ENCODE peak calls at places on chromosomes 13 and 19, in five cellular contexts. S, I, M, Z and J are unnamed samples.

GRCh38 chr19:6108721-6109633 is 1.3 kb downstream of the RFX2 start:
- DNase-seq in S (no peak), I (no peak), M (peak; percentile 63), Z (peak; percentile 61), J (peak; percentile 59)

GRCh38 chr13:38735655-38736440 is 49.0 kb downstream of the FREM2 start:
- DNase-seq in S (no peak), I (no peak), M (no peak), Z (no peak), J (no peak)

GRCh38 chr13:99864627-99864990 is 107.0 kb downstream of the ZIC5 start:
- DNase-seq in S (no peak), I (no peak), M (no peak), Z (no peak), J (no peak)

GRCh38 chr13:50227356-50227755 is 212.1 kb downstream of the KCNRG start:
- DNase-seq in S (no peak), I (no peak), M (no peak), Z (no peak), J (no peak)

GRCh38 chr19:873084-874019 is 13.9 kb downstream of the CFD start:
- DNase-seq in S (no peak), I (peak; percentile 36), M (peak; percentile 58), Z (peak; percentile 54), J (peak; percentile 56)

GRCh38 chr13:44420376-44421220 is 47.0 kb downstream of the SERP2 start:
- DNase-seq in S (no peak), I (no peak), M (no peak), Z (no peak), J (no peak)

GRCh38 chr19:11233073-11233472 is 6.3 kb upstream of the ANGPTL8 start:
- DNase-seq in S (no peak), I (no peak), M (no peak), Z (no peak), J (no peak)

GRCh38 chr13:44974056-44974798 is 15.0 kb downstream of the NUFIP1 start:
- DNase-seq in S (no peak), I (no peak), M (no peak), Z (no peak), J (peak; percentile 12)

GRCh38 chr13:21079206-21079605 is 17.8 kb upstream of the LATS2 start:
- DNase-seq in S (no peak), I (no peak), M (no peak), Z (no peak), J (no peak)

GRCh38 chr13:29582171-29582570 is 13.3 kb downstream of the SLC7A1 start:
- DNase-seq in S (no peak), I (no peak), M (no peak), Z (no peak), J (no peak)

GRCh38 chr13:29111446-29111845 is 291.3 kb downstream of the MTUS2 start:
- DNase-seq in S (no peak), I (no peak), M (no peak), Z (no peak), J (no peak)

GRCh38 chr19:30719189-30719990 is 347.2 kb downstream of the ZNF536 start:
- DNase-seq in S (no peak), I (peak; percentile 67), M (peak; percentile 77), Z (peak; percentile 19), J (peak; percentile 81)